ENCODE peak calls at places on chromosomes 11 and 22, in eight cellular contexts. One of them, this sample, is unnamed.

GRCh38 chr11:62752994-62753735 is 795 bp downstream of the ZBTB3 start:
- DNase-seq in kidney: peak
- DNase-seq in psoas muscle: no peak
- DNase-seq in AG04449: no peak
- DNase-seq in mammary epithelial cell: no peak
- DNase-seq in fibroblast of mammary gland: no peak
- DNase-seq in neural progenitor cell: no peak
- DNase-seq in epithelial cell of esophagus: no peak
- DNase-seq in this sample: no peak

GRCh38 chr11:35289821-35290220 is 129.5 kb downstream of the SLC1A2 start:
- DNase-seq in kidney: no peak
- DNase-seq in psoas muscle: no peak
- DNase-seq in AG04449: peak
- DNase-seq in mammary epithelial cell: no peak
- DNase-seq in fibroblast of mammary gland: peak
- DNase-seq in neural progenitor cell: no peak
- DNase-seq in epithelial cell of esophagus: peak
- DNase-seq in this sample: peak

GRCh38 chr11:123738374-123738773 is 3.1 kb downstream of the ZNF202 start:
- DNase-seq in kidney: no peak
- DNase-seq in psoas muscle: no peak
- DNase-seq in AG04449: no peak
- DNase-seq in mammary epithelial cell: no peak
- DNase-seq in fibroblast of mammary gland: no peak
- DNase-seq in neural progenitor cell: no peak
- DNase-seq in epithelial cell of esophagus: no peak
- DNase-seq in this sample: no peak

GRCh38 chr11:127493330-127493729 is 492.8 kb upstream of the KIRREL3 start:
- DNase-seq in kidney: no peak
- DNase-seq in psoas muscle: no peak
- DNase-seq in AG04449: no peak
- DNase-seq in mammary epithelial cell: peak
- DNase-seq in fibroblast of mammary gland: no peak
- DNase-seq in neural progenitor cell: peak
- DNase-seq in epithelial cell of esophagus: peak
- DNase-seq in this sample: peak

GRCh38 chr11:36088234-36088975 is 144.5 kb downstream of the LDLRAD3 start:
- DNase-seq in kidney: no peak
- DNase-seq in psoas muscle: no peak
- DNase-seq in AG04449: no peak
- DNase-seq in mammary epithelial cell: no peak
- DNase-seq in fibroblast of mammary gland: peak
- DNase-seq in neural progenitor cell: no peak
- DNase-seq in epithelial cell of esophagus: no peak
- DNase-seq in this sample: peak

GRCh38 chr11:514606-515005 is 7.6 kb upstream of the RNH1 start:
- DNase-seq in kidney: no peak
- DNase-seq in psoas muscle: peak
- DNase-seq in AG04449: no peak
- DNase-seq in mammary epithelial cell: no peak
- DNase-seq in fibroblast of mammary gland: no peak
- DNase-seq in neural progenitor cell: no peak
- DNase-seq in epithelial cell of esophagus: no peak
- DNase-seq in this sample: no peak

GRCh38 chr11:76657139-76657823 is 13.3 kb downstream of the LRRC32 start:
- DNase-seq in kidney: peak
- DNase-seq in psoas muscle: no peak
- DNase-seq in AG04449: no peak
- DNase-seq in mammary epithelial cell: no peak
- DNase-seq in fibroblast of mammary gland: no peak
- DNase-seq in neural progenitor cell: no peak
- DNase-seq in epithelial cell of esophagus: no peak
- DNase-seq in this sample: no peak

GRCh38 chr11:95450547-95451123 is 219.6 kb upstream of the SESN3 start:
- DNase-seq in kidney: no peak
- DNase-seq in psoas muscle: no peak
- DNase-seq in AG04449: peak
- DNase-seq in mammary epithelial cell: no peak
- DNase-seq in fibroblast of mammary gland: peak
- DNase-seq in neural progenitor cell: no peak
- DNase-seq in epithelial cell of esophagus: no peak
- DNase-seq in this sample: peak

GRCh38 chr22:44574057-44574456 is 76.0 kb upstream of the RTL6 start:
- DNase-seq in kidney: no peak
- DNase-seq in psoas muscle: peak
- DNase-seq in AG04449: peak
- DNase-seq in mammary epithelial cell: peak
- DNase-seq in fibroblast of mammary gland: peak
- DNase-seq in neural progenitor cell: no peak
- DNase-seq in epithelial cell of esophagus: peak
- DNase-seq in this sample: peak

GRCh38 chr11:127392575-127392974 is 392.0 kb upstream of the KIRREL3 start:
- DNase-seq in kidney: no peak
- DNase-seq in psoas muscle: no peak
- DNase-seq in AG04449: no peak
- DNase-seq in mammary epithelial cell: no peak
- DNase-seq in fibroblast of mammary gland: no peak
- DNase-seq in neural progenitor cell: peak
- DNase-seq in epithelial cell of esophagus: no peak
- DNase-seq in this sample: no peak

GRCh38 chr11:118872403-118872821 is 11.3 kb upstream of the CXCR5 start:
- DNase-seq in kidney: no peak
- DNase-seq in psoas muscle: no peak
- DNase-seq in AG04449: no peak
- DNase-seq in mammary epithelial cell: no peak
- DNase-seq in fibroblast of mammary gland: no peak
- DNase-seq in neural progenitor cell: no peak
- DNase-seq in epithelial cell of esophagus: no peak
- DNase-seq in this sample: no peak

DNA sequence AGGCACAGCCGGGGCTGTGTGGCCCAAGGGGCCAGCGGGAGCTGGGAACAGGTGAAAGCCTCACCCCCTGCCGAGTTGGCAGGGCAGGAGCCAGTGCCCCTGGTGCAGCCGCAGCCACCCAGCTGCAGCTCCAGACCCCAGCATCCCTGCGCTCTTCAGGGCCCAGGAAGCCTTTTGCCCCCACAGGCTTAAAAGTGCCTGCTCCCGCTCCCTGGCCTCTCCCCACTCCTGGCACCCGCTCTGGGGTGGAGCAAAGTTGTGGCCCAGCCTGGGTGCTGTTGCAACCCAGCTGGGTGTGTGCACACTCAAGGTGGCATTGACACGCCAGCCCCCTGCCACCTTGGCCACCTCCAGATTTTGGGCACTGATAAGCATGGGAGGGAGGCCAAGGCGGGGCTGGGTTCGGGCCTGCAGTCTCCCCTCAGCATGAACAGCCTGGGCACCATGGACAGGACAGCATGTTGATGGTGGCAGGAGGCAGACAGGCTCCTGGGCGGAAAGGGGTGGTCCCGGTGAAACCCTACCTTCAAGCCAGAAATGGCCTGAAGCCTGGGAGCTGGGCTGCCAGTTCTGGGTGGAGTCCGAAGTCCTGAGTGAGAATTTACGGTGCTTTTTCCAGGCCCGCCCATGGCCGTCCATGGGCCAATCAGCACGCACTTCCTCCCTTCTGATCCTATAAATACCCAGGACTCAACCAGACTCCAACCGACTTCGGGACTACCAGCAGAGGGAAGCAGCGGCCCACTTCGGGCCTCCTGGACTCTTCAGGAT is 23.5 kb upstream of the RNASEH2C start:
- DNase-seq in kidney: no peak
- DNase-seq in psoas muscle: no peak
- DNase-seq in AG04449: no peak
- DNase-seq in mammary epithelial cell: no peak
- DNase-seq in fibroblast of mammary gland: peak
- DNase-seq in neural progenitor cell: peak
- DNase-seq in epithelial cell of esophagus: peak
- DNase-seq in this sample: peak
- TF ChIP-seq CTCF in kidney: no peak
- TF ChIP-seq CTCF in psoas muscle: peak
- TF ChIP-seq CTCF in AG04449: peak
- TF ChIP-seq CTCF in mammary epithelial cell: peak
- TF ChIP-seq CTCF in fibroblast of mammary gland: peak
- TF ChIP-seq CTCF in neural progenitor cell: peak
- TF ChIP-seq CTCF in epithelial cell of esophagus: peak
- TF ChIP-seq CTCF in this sample: peak

DNA sequence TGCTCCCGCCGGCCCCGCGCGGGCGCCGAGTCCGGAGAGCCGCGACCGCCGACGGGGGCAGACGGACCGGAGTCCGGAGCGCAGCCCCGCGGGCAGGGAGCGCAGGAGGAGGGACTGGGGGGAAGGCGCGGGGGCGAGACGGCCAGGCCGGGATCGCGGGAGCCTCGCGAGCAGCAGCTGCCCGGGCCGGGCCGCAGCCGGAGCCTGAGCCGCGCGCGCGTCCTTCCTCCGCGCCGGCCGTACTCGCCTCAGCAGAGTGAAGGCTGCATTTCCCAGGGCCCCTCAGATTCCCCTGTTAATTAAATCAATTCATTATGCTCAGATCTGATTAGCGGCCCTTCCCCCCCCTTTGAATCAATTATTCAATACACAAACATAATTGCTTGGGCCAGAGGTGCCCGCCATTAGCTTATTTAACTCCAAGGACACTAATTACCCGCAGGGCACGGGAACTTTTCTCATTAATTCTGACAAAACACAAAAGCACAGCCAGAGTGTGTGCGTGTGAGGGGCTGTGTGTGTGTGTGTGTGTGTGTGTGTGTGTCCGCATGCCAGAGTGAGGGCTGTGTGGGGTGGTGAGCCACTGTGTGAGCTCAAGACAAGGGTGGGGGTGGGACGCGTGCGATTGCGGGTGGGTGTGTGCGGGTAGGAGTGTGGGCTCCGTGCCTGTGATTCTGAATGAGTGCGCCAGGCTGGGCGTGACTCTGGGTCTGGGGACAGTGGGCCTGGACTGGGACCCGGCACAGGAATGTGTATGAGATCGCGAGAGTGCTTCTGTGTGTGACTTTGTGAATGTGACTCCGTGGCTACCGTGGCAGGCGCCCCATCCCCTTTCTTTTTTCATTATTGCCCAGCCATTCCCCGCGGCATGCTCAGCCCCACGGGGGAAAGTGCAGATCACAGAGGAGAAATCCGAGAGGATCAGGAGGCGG is 5.1 kb upstream of the LMO1 start:
- DNase-seq in kidney: peak
- DNase-seq in psoas muscle: no peak
- DNase-seq in AG04449: no peak
- DNase-seq in mammary epithelial cell: no peak
- DNase-seq in fibroblast of mammary gland: no peak
- DNase-seq in neural progenitor cell: peak
- DNase-seq in epithelial cell of esophagus: no peak
- DNase-seq in this sample: no peak
- H3K4me3 ChIP-seq in kidney: no peak
- H3K4me3 ChIP-seq in psoas muscle: peak
- H3K4me3 ChIP-seq in AG04449: peak
- H3K4me3 ChIP-seq in mammary epithelial cell: peak
- H3K4me3 ChIP-seq in fibroblast of mammary gland: no peak
- H3K4me3 ChIP-seq in neural progenitor cell: peak
- H3K4me3 ChIP-seq in epithelial cell of esophagus: no peak
- H3K4me3 ChIP-seq in this sample: no peak

GRCh38 chr11:128555606-128556005 is 31.8 kb downstream of the ETS1 start:
- DNase-seq in kidney: no peak
- DNase-seq in psoas muscle: no peak
- DNase-seq in AG04449: no peak
- DNase-seq in mammary epithelial cell: no peak
- DNase-seq in fibroblast of mammary gland: peak
- DNase-seq in neural progenitor cell: peak
- DNase-seq in epithelial cell of esophagus: peak
- DNase-seq in this sample: peak
- TF ChIP-seq CTCF in kidney: peak
- TF ChIP-seq CTCF in psoas muscle: peak
- TF ChIP-seq CTCF in AG04449: peak
- TF ChIP-seq CTCF in mammary epithelial cell: peak
- TF ChIP-seq CTCF in fibroblast of mammary gland: peak
- TF ChIP-seq CTCF in neural progenitor cell: peak
- TF ChIP-seq CTCF in epithelial cell of esophagus: peak
- TF ChIP-seq CTCF in this sample: peak

GRCh38 chr11:68010058-68011041 is at the start of gene ALDH3B1:
- DNase-seq in kidney: peak
- DNase-seq in psoas muscle: peak
- DNase-seq in AG04449: no peak
- DNase-seq in mammary epithelial cell: peak
- DNase-seq in fibroblast of mammary gland: peak
- DNase-seq in neural progenitor cell: peak
- DNase-seq in epithelial cell of esophagus: peak
- DNase-seq in this sample: peak

GRCh38 chr11:68012843-68013610 is 2.9 kb downstream of the ALDH3B1 start:
- DNase-seq in kidney: peak
- DNase-seq in psoas muscle: no peak
- DNase-seq in AG04449: peak
- DNase-seq in mammary epithelial cell: peak
- DNase-seq in fibroblast of mammary gland: peak
- DNase-seq in neural progenitor cell: no peak
- DNase-seq in epithelial cell of esophagus: peak
- DNase-seq in this sample: peak

GRCh38 chr11:68012044-68012842 is 2.1 kb downstream of the ALDH3B1 start:
- DNase-seq in kidney: peak
- DNase-seq in psoas muscle: no peak
- DNase-seq in AG04449: no peak
- DNase-seq in mammary epithelial cell: no peak
- DNase-seq in fibroblast of mammary gland: no peak
- DNase-seq in neural progenitor cell: no peak
- DNase-seq in epithelial cell of esophagus: no peak
- DNase-seq in this sample: no peak

GRCh38 chr11:68009391-68010000 is 631 bp upstream of the ALDH3B1 start:
- DNase-seq in kidney: peak
- DNase-seq in psoas muscle: no peak
- DNase-seq in AG04449: no peak
- DNase-seq in mammary epithelial cell: peak
- DNase-seq in fibroblast of mammary gland: peak
- DNase-seq in neural progenitor cell: no peak
- DNase-seq in epithelial cell of esophagus: peak
- DNase-seq in this sample: peak

DNA sequence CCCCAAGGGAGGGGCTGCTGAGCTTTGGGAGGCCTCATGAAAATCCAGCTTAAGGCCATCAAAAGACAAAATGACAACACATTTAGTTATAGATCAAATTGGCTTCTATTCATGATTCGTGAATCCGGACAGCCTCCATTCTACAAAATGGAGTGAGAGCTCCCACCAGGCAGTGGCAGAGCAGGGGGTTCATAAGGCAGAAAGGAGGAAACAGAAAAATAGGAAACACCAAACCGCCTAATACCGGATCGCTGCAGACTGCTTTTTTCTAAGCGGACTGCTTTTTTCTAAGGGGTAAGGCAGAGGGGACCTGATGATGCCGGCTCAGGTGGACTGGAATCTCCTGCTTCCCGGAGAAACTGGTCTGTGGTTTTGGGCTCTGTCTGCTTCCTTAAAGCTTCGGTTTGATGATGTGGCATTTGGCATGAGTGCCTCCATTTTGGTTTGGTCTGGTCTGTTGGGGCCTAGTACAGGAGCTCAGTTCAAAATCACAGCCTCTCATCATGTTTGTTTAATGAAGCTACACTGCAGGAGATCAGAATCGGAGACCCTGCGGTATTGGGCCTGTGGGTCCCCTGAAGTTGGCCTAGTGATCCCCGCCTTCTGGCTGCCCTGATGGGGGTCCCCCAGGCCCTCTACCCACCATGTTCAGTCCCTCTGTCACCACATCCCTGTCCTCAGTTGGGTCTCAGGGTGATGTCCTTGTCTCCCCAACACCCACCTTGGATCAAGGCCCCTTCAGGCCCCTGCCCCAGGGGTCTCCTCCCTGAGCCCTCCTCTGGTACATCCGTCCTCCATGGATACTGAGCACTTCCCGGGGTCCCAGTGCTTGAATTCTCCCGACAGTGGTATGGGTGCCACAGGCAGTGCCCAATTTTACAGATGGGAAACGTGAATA is 1.2 kb downstream of the ALDH3B1 start:
- DNase-seq in kidney: no peak
- DNase-seq in psoas muscle: no peak
- DNase-seq in AG04449: no peak
- DNase-seq in mammary epithelial cell: no peak
- DNase-seq in fibroblast of mammary gland: no peak
- DNase-seq in neural progenitor cell: no peak
- DNase-seq in epithelial cell of esophagus: no peak
- DNase-seq in this sample: no peak
- H3K4me3 ChIP-seq in kidney: no peak
- H3K4me3 ChIP-seq in psoas muscle: peak
- H3K4me3 ChIP-seq in AG04449: peak
- H3K4me3 ChIP-seq in mammary epithelial cell: peak
- H3K4me3 ChIP-seq in fibroblast of mammary gland: peak
- H3K4me3 ChIP-seq in neural progenitor cell: no peak
- H3K4me3 ChIP-seq in epithelial cell of esophagus: no peak
- H3K4me3 ChIP-seq in this sample: peak

This sample was measured in AG10803.